ENCODE peak calls at places on chromosome 9, in ten cellular contexts. N is activated T-cell treated with anti-CD3 and anti-CD28 coated beads, Interleukin-2, amount 50 U/mL, for 48 hours; P is T-helper 2 cell; O is fibroblast of mammary gland; H is NCI-H774; Z is stimulated activated CD8-positive, alpha-beta memory T cell treated with anti-CD3 and anti-CD28 coated beads, Interleukin-15, amount 100 ng/mL, for 4 hours; Q is AG09319; G is T-helper 17 cell; L is activated CD4-positive, alpha-beta T cell treated with anti-CD3 and anti-CD28 coated beads, Interleukin-2, amount 10 ng/mL, durations not matched to agents 24 days and 14 days; D is cardiac muscle cell. M is an unnamed sample.

GRCh38 chr9:78004478-78005229 is 27.0 kb downstream of the GNAQ start:
- DNase-seq in H (no peak), N (no peak), Q (no peak), P (no peak), L (no peak), O (no peak), D (peak), Z (no peak), G (no peak), M (no peak)

GRCh38 chr9:16450578-16450977 is 419.9 kb downstream of the BNC2 start:
- DNase-seq in L (no peak), G (no peak), Q (no peak), D (no peak), H (no peak), O (no peak), Z (no peak), P (no peak), N (no peak), M (no peak)

GRCh38 chr9:121815084-121815483 is 163.7 kb downstream of the DAB2IP start:
- DNase-seq in D (no peak), N (no peak), G (no peak), Q (no peak), H (no peak), Z (no peak), L (no peak), P (no peak), O (no peak), M (no peak)

GRCh38 chr9:37902804-37903580 is 935 bp downstream of the SLC25A51 start:
- DNase-seq in O (peak), Q (no peak), D (peak), P (no peak), G (no peak), Z (no peak), N (peak), H (no peak), L (peak), M (no peak)

GRCh38 chr9:86668488-86668887 is 278.8 kb downstream of the GAS1 start:
- DNase-seq in P (no peak), Q (no peak), O (peak), G (no peak), D (no peak), H (no peak), Z (no peak), N (no peak), L (no peak), M (no peak)

GRCh38 chr9:95924955-95925354 is 49.5 kb downstream of the ERCC6L2 start:
- DNase-seq in N (no peak), D (no peak), H (no peak), G (no peak), O (no peak), Q (no peak), L (no peak), P (no peak), Z (no peak), M (no peak)

GRCh38 chr9:102253099-102253498 is 514.7 kb upstream of the GRIN3A start:
- DNase-seq in H (no peak), P (no peak), N (no peak), L (no peak), O (no peak), Q (no peak), G (no peak), Z (no peak), D (no peak), M (no peak)

GRCh38 chr9:95509851-95510529 is 6.8 kb downstream of the PTCH1 start:
- DNase-seq in Q (no peak), N (no peak), P (no peak), O (no peak), Z (no peak), D (no peak), H (no peak), L (no peak), G (no peak), M (no peak)

GRCh38 chr9:20771721-20772120 is 87.7 kb downstream of the FOCAD start:
- DNase-seq in P (no peak), O (peak), Q (no peak), H (no peak), N (no peak), G (no peak), D (no peak), Z (no peak), L (no peak), M (no peak)

GRCh38 chr9:113708821-113709713 is 167.0 kb upstream of the ZNF618 start:
- DNase-seq in O (no peak), N (no peak), L (no peak), D (no peak), G (no peak), Z (no peak), H (no peak), Q (no peak), P (no peak), M (no peak)

GRCh38 chr9:35645736-35646582 is 4.8 kb downstream of the SIT1 start:
- DNase-seq in Z (no peak), G (no peak), L (no peak), H (no peak), N (no peak), D (peak), O (no peak), Q (no peak), P (no peak), M (no peak)

GRCh38 chr9:119092125-119092524 is 277.1 kb downstream of the BRINP1 start:
- DNase-seq in D (no peak), H (no peak), L (no peak), O (peak), Q (no peak), Z (no peak), G (no peak), N (no peak), P (no peak), M (no peak)

GRCh38 chr9:72898360-72898759 is 54.5 kb downstream of the ALDH1A1 start:
- DNase-seq in N (no peak), L (no peak), Z (no peak), D (no peak), Q (no peak), H (no peak), G (no peak), P (no peak), O (no peak), M (no peak)

GRCh38 chr9:3200331-3200774 is 325.4 kb downstream of the RFX3 start:
- DNase-seq in D (no peak), O (peak), Z (no peak), H (no peak), P (no peak), Q (no peak), N (no peak), L (no peak), G (no peak), M (no peak)

GRCh38 chr9:95788011-95788410 is 87.5 kb upstream of the ERCC6L2 start:
- DNase-seq in H (no peak), P (no peak), N (no peak), Q (no peak), O (no peak), L (no peak), G (no peak), D (peak), Z (no peak), M (no peak)

GRCh38 chr9:122819791-122820489 is 8.4 kb downstream of the PDCL start:
- DNase-seq in Z (no peak), D (peak), O (no peak), H (no peak), L (no peak), N (peak), Q (no peak), P (no peak), G (no peak), M (no peak)

GRCh38 chr9:130054428-130054786 is 701 bp downstream of the GPR107 start:
- DNase-seq in L (no peak), P (no peak), G (no peak), Z (no peak), O (no peak), D (no peak), Q (no peak), H (no peak), N (no peak), M (no peak)

GRCh38 chr9:19946446-19947109 is 157.7 kb upstream of the SLC24A2 start:
- DNase-seq in H (peak), Z (no peak), N (no peak), L (peak), P (no peak), O (peak), D (no peak), G (no peak), Q (no peak), M (no peak)

M was measured in iPS DF 6.9.